ENCODE peak calls at places on chromosome 7, in seven cellular contexts. N, G, L, B, S, Y and A are unnamed samples.
A peak's percentile ranks its signal among the peaks of the same experiment; 100 is the strongest.

GRCh38 chr7:30169585-30169978 is 34.8 kb downstream of the MTURN start:
- DNase-seq in N (no peak), G (no peak), L (no peak), B (peak; percentile 87), S (peak; percentile 78), Y (no peak), A (no peak)

GRCh38 chr7:11448319-11448718 is 383.7 kb downstream of the THSD7A start:
- DNase-seq in N (no peak), G (no peak), L (no peak), B (no peak), S (no peak), Y (no peak), A (no peak)

GRCh38 chr7:69430502-69431145 is 167.7 kb upstream of the AUTS2 start:
- DNase-seq in N (no peak), G (no peak), L (no peak), B (no peak), S (no peak), Y (peak; percentile 3), A (no peak)

GRCh38 chr7:151115836-151116418 is 29.7 kb downstream of the AGAP3 start:
- DNase-seq in N (peak; percentile 23), G (no peak), L (peak; percentile 24), B (no peak), S (no peak), Y (no peak), A (no peak)

GRCh38 chr7:84302949-84303348 is 108.4 kb upstream of the SEMA3A start:
- DNase-seq in N (no peak), G (no peak), L (no peak), B (no peak), S (no peak), Y (no peak), A (no peak)

GRCh38 chr7:134752006-134752760 is 27.3 kb upstream of the CALD1 start:
- DNase-seq in N (no peak), G (no peak), L (peak; percentile 48), B (no peak), S (peak; percentile 82), Y (no peak), A (no peak)

GRCh38 chr7:106767073-106767472 is 98.0 kb upstream of the PIK3CG start:
- DNase-seq in N (no peak), G (no peak), L (no peak), B (no peak), S (peak; percentile 68), Y (no peak), A (no peak)

GRCh38 chr7:132221356-132221755 is 354.9 kb downstream of the PLXNA4 start:
- DNase-seq in N (no peak), G (no peak), L (no peak), B (no peak), S (no peak), Y (no peak), A (no peak)

GRCh38 chr7:50733552-50733951 is 49.1 kb downstream of the GRB10 start:
- DNase-seq in N (no peak), G (no peak), L (no peak), B (no peak), S (peak; percentile 37), Y (no peak), A (no peak)

GRCh38 chr7:85074992-85075391 is 111.9 kb downstream of the SEMA3D start:
- DNase-seq in N (no peak), G (no peak), L (no peak), B (no peak), S (peak; percentile 18), Y (no peak), A (no peak)

GRCh38 chr7:88027724-88028123 is 93.7 kb downstream of the ADAM22 start:
- DNase-seq in N (no peak), G (no peak), L (no peak), B (no peak), S (no peak), Y (no peak), A (no peak)

GRCh38 chr7:139735466-139735865 is 42.3 kb downstream of the HIPK2 start:
- DNase-seq in N (no peak), G (no peak), L (no peak), B (no peak), S (no peak), Y (no peak), A (no peak)

GRCh38 chr7:107972075-107972482 is 30.9 kb downstream of the LAMB1 start:
- DNase-seq in N (no peak), G (no peak), L (no peak), B (no peak), S (peak; percentile 64), Y (no peak), A (no peak)

GRCh38 chr7:112937651-112938390 is 147.6 kb upstream of the TMEM168 start:
- DNase-seq in N (no peak), G (no peak), L (no peak), B (no peak), S (peak; percentile 73), Y (no peak), A (no peak)

GRCh38 chr7:95684037-95684436 is 87.7 kb upstream of the PDK4 start:
- DNase-seq in N (no peak), G (no peak), L (no peak), B (no peak), S (peak; percentile 44), Y (peak; percentile 27), A (peak; percentile 49)

GRCh38 chr7:102287465-102288146 is 938 bp downstream of the SH2B2 start:
- DNase-seq in N (peak; percentile 32), G (no peak), L (peak; percentile 57), B (no peak), S (peak; percentile 35), Y (peak; percentile 65), A (no peak)

GRCh38 chr7:17939111-17939669 is 1.1 kb downstream of the SNX13 start:
- DNase-seq in N (no peak), G (no peak), L (peak; percentile 26), B (no peak), S (peak; percentile 54), Y (no peak), A (peak; percentile 78)